ENCODE peak calls at places on chromosomes 12 and 14, in four cellular contexts. P is ELR; L is substantia nigra; D is activated CD8-positive, alpha-beta memory T cell treated with anti-CD3 and anti-CD28 coated beads for 4 hours. A is an unnamed sample.

GRCh38 chr12:51922762-51923505 is 15.6 kb downstream of the ACVRL1 start:
- DNase-seq in L (peak), P (peak), D (no peak), A (no peak)

GRCh38 chr12:108560321-108560721 is 652 bp downstream of the SART3 start:
- DNase-seq in D (no peak), P (peak), L (no peak), A (no peak)

GRCh38 chr12:75981773-75982564 is 49.6 kb downstream of the PHLDA1 start:
- DNase-seq in P (no peak), L (no peak), D (no peak), A (no peak)

GRCh38 chr12:28506271-28506670 is 316.0 kb downstream of the CCDC91 start:
- DNase-seq in D (no peak), L (no peak), P (no peak), A (no peak)

GRCh38 chr12:131832393-131833231 is 4.4 kb downstream of the MMP17 start:
- DNase-seq in L (no peak), D (no peak), P (peak), A (no peak)

GRCh38 chr12:128091101-128091795 is 175.7 kb upstream of the TMEM132C start:
- DNase-seq in P (no peak), L (no peak), D (no peak), A (no peak)

GRCh38 chr14:101084436-101084826 is 180.9 kb upstream of the RTL1 start:
- DNase-seq in P (no peak), D (no peak), L (no peak), A (no peak)

GRCh38 chr12:32893458-32893857 is 3.1 kb downstream of the PKP2 start:
- DNase-seq in P (no peak), L (no peak), D (no peak), A (no peak)

GRCh38 chr14:75334191-75335051 is 55.8 kb downstream of the FOS start:
- DNase-seq in D (peak), L (peak), P (no peak), A (peak)

GRCh38 chr14:35927727-35928126 is 101.6 kb downstream of the BRMS1L start:
- DNase-seq in P (peak), L (no peak), D (no peak), A (no peak)

GRCh38 chr12:2876431-2877046 is 435 bp downstream of the FOXM1 start:
- DNase-seq in L (no peak), D (no peak), P (peak), A (no peak)

GRCh38 chr12:12717586-12718381 is 616 bp downstream of the CDKN1B start:
- DNase-seq in L (peak), D (no peak), P (peak), A (no peak)

GRCh38 chr12:115988193-115988592 is 289.3 kb downstream of the MED13L start:
- DNase-seq in P (no peak), L (no peak), D (no peak), A (no peak)

GRCh38 chr12:1826401-1826800 is 6.0 kb downstream of the LRTM2 start:
- DNase-seq in P (no peak), D (no peak), L (no peak), A (no peak)

GRCh38 chr12:121060149-121061001 is 21.3 kb upstream of the OASL start:
- DNase-seq in P (peak), L (peak), D (peak), A (peak)

GRCh38 chr14:22651586-22651985 is 7.4 kb upstream of the OR6J1 start:
- DNase-seq in D (no peak), P (no peak), L (no peak), A (no peak)

GRCh38 chr14:103073876-103074698 is 9.9 kb upstream of the LBHD2 start:
- DNase-seq in P (no peak), L (no peak), D (no peak), A (no peak)

GRCh38 chr12:127677537-127678131 is 589.3 kb upstream of the TMEM132C start:
- DNase-seq in L (peak), P (peak), D (no peak), A (no peak)

A was measured in central memory CD8-positive, alpha-beta T cell.